ENCODE peak calls at places on chromosome 3, in six cellular contexts. K is neuronal stem cell, V is IMR-90, A is H9, M is trophoblast cell, L is mesenchymal stem cell. N is an unnamed sample.

GRCh38 chr3:11350374-11350773 is 78.2 kb downstream of the ATG7 start:
- DNase-seq in K (no peak), V (peak; percentile 37), A (no peak), M (no peak), L (peak; percentile 14), N (no peak)

GRCh38 chr3:73493543-73494314 is 131.0 kb downstream of the PDZRN3 start:
- DNase-seq in K (no peak), V (peak; percentile 75), A (no peak), M (peak; percentile 10), L (peak; percentile 30), N (peak; percentile 68)

GRCh38 chr3:95407709-95408463 is 1345.0 kb downstream of the NSUN3 start:
- DNase-seq in K (no peak), V (no peak), A (peak; percentile 80), M (no peak), L (no peak), N (peak; percentile 57)

GRCh38 chr3:58824285-58824684 is 157.7 kb upstream of the FAM3D start:
- DNase-seq in K (peak; percentile 51), V (peak; percentile 73), A (peak; percentile 59), M (peak; percentile 43), L (peak; percentile 36), N (peak; percentile 71)

GRCh38 chr3:30614373-30614772 is 8.0 kb downstream of the TGFBR2 start:
- DNase-seq in K (no peak), V (no peak), A (no peak), M (no peak), L (no peak), N (no peak)

GRCh38 chr3:149363053-149363452 is 14.4 kb downstream of the TM4SF1 start:
- DNase-seq in K (no peak), V (peak; percentile 86), A (no peak), M (peak; percentile 46), L (peak; percentile 83), N (no peak)

GRCh38 chr3:160618878-160619277 is 53.5 kb upstream of the KPNA4 start:
- DNase-seq in K (no peak), V (peak; percentile 13), A (no peak), M (no peak), L (no peak), N (no peak)

GRCh38 chr3:100111728-100112127 is 2.6 kb downstream of the FILIP1L start:
- DNase-seq in K (no peak), V (no peak), A (no peak), M (no peak), L (no peak), N (no peak)

GRCh38 chr3:141235661-141236171 is 4.1 kb downstream of the PXYLP1 start:
- DNase-seq in K (no peak), V (no peak), A (no peak), M (no peak), L (no peak), N (peak; percentile 29)

GRCh38 chr3:112813723-112814171 is 32.9 kb downstream of the CD200R1L start:
- DNase-seq in K (no peak), V (peak; percentile 62), A (no peak), M (no peak), L (peak; percentile 85), N (peak; percentile 32)

GRCh38 chr3:153595186-153595815 is 433.3 kb downstream of the RAP2B start:
- DNase-seq in K (peak; percentile 8), V (peak; percentile 50), A (no peak), M (no peak), L (peak; percentile 45), N (peak; percentile 60)

GRCh38 chr3:117626577-117626976 is 917.0 kb downstream of the TUSC7 start:
- DNase-seq in K (no peak), V (no peak), A (no peak), M (no peak), L (no peak), N (peak; percentile 89)

GRCh38 chr3:8845641-8846040 is 76.2 kb upstream of the OXTR start:
- DNase-seq in K (no peak), V (peak; percentile 72), A (no peak), M (peak; percentile 38), L (peak; percentile 71), N (peak; percentile 25)

GRCh38 chr3:37912052-37912733 is 50.5 kb downstream of the CTDSPL start:
- DNase-seq in K (no peak), V (no peak), A (no peak), M (no peak), L (no peak), N (peak; percentile 30)

GRCh38 chr3:180049391-180049790 is 12.7 kb upstream of the PEX5L start:
- DNase-seq in K (no peak), V (no peak), A (no peak), M (no peak), L (no peak), N (no peak)

GRCh38 chr3:51830986-51831385 is 30.4 kb upstream of the IQCF2 start:
- DNase-seq in K (no peak), V (no peak), A (no peak), M (no peak), L (no peak), N (no peak)

GRCh38 chr3:149489060-149489690 is 14.7 kb downstream of the TM4SF4 start:
- DNase-seq in K (no peak), V (no peak), A (peak; percentile 52), M (no peak), L (no peak), N (peak; percentile 60)

GRCh38 chr3:56772926-56773587 is 28.7 kb downstream of the ARHGEF3 start:
- DNase-seq in K (no peak), V (no peak), A (no peak), M (no peak), L (no peak), N (no peak)

GRCh38 chr3:98519351-98519750 is 3.4 kb downstream of the CLDND1 start:
- DNase-seq in K (no peak), V (peak; percentile 35), A (no peak), M (peak; percentile 42), L (peak; percentile 20), N (no peak)

GRCh38 chr3:192054881-192055280 is 593.9 kb downstream of the PYDC2 start:
- DNase-seq in K (no peak), V (no peak), A (no peak), M (no peak), L (no peak), N (peak; percentile 55)

GRCh38 chr3:143091438-143091837 is 28.1 kb upstream of the CHST2 start:
- DNase-seq in K (no peak), V (no peak), A (no peak), M (no peak), L (no peak), N (no peak)

GRCh38 chr3:20305647-20306046 is 119.6 kb upstream of the SGO1 start:
- DNase-seq in K (no peak), V (no peak), A (no peak), M (no peak), L (no peak), N (no peak)

GRCh38 chr3:20310629-20311028 is 124.6 kb upstream of the SGO1 start:
- DNase-seq in K (no peak), V (no peak), A (no peak), M (peak; percentile 62), L (no peak), N (no peak)

DNA sequence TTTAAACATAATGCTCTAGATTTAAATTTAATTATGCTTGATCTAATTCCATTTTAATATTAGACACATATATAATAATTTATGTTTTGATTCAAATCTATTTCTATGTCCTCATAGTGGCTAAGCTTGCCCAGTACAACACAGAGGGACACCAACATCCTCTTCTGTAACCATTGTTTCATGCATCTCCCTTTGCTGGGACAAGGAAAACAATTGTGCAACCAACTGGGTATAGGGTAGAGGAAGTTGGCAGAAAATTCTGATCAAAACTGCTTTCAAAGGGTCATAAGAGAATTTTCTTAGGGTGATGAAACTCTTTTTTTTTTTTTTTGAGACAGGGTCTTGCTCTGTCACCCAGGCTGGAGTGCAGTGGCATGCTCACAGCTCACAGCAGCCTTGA is 121.4 kb upstream of the SGO1 start:
- DNase-seq in K (no peak), V (no peak), A (no peak), M (no peak), L (no peak), N (no peak)
- H3K27ac ChIP-seq in K (no peak overlapping the region), V (no peak overlapping the region), A (no peak overlapping the region), M (no peak overlapping the region), L (no peak overlapping the region), N (no peak overlapping the region)

DNA sequence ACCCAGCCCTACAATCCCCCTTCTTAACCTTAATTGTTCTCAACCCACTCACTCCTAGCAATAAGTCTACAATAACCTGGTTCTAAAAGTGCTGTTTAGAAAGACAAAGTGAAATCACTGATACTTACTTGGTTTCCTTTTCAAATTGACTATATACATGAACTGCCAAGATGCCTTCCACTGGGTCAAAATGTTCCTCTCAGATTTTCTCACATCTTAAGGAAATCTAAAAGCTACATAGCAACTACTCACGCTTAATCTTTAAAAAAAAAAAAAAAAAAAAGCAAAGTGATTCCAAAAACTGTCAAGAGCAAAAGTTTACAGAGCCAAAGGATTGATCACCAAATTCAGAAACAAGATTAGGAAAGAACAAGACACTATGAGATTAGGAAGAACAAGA is 68.7 kb upstream of the MAP4 start:
- DNase-seq in K (no peak), V (no peak), A (no peak), M (no peak), L (no peak), N (no peak)
- H2AK5ac ChIP-seq in K (no peak overlapping the region), V (no peak overlapping the region), A (no peak overlapping the region), M (no peak overlapping the region), L (no peak overlapping the region), N (no peak overlapping the region)

DNA sequence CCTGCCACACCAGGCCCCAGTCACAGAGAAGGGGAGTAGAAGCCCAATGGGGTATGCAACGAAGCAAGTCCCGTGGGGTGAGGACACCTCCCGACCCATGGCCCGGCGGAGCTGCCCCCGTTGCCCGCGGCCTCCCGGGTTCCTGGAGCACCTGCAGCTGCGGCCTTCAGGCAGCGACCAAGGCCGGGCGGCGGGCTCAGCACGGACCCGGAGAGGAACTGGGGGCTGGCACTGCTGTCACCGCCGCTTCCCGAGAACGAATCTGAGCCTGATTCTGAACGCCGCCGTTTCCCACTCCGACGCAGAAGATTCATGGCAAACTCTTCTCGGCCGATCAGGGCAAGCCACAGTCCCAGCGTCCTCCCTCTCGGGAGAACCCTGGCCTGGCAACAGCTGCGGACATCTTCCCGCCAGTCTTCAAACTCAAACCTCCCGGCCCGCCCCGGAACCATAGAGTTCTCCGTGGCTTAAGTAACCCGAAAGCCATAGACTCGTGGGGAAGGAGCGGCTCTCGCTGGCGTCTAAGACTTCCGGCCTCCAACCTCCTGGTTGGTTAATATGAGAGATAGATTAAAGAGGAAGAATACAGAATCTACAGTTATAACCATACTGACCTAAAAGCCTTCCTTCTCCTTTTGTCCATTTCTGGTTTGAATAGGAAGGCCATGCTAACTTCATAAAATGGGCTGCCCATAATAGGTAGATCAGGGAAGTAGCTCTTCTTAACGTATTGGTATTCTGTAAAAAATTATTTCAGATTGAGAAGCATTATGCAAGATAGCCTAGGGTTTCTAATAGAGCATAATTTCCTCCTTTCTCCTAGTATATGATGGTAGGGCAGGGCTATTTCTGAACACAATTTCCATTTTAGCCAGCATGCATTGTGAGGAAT is at the start of gene POLQ:
- DNase-seq in K (peak; percentile 78), V (peak; percentile 95), A (peak; percentile 83), M (peak; percentile 94), L (peak; percentile 97), N (peak; percentile 97)
- H2BK5ac ChIP-seq in K (no peak within 1 kb of the TSS), V (peak within 1 kb of the TSS; percentile 59), A (no peak within 1 kb of the TSS), M (peak within 1 kb of the TSS; percentile 28), L (no peak within 1 kb of the TSS), N (no peak within 1 kb of the TSS)

GRCh38 chr3:28623106-28623505 is 274.5 kb upstream of the AZI2 start:
- DNase-seq in K (no peak), V (no peak), A (no peak), M (no peak), L (no peak), N (no peak)

GRCh38 chr3:28624079-28624478 is 275.5 kb upstream of the AZI2 start:
- DNase-seq in K (no peak), V (no peak), A (no peak), M (no peak), L (no peak), N (no peak)
- H3K27ac ChIP-seq in K (no peak overlapping the region), V (no peak overlapping the region), A (no peak overlapping the region), M (no peak overlapping the region), L (no peak overlapping the region), N (no peak overlapping the region)